ENCODE peak calls at places on chromosomes 16 and 17, in four cellular contexts. One of them, this sample, is unnamed.
A peak's percentile ranks its signal among the peaks of the same experiment; 100 is the strongest.

GRCh38 chr16:85392756-85393673 is 220.1 kb upstream of the GSE1 start:
- DNase-seq in tibial artery: no peak
- DNase-seq in endothelial cell of umbilical vein: no peak
- DNase-seq in breast epithelium: no peak
- DNase-seq in this sample: no peak

GRCh38 chr17:4607773-4608187 is 23.5 kb downstream of the SMTNL2 start:
- DNase-seq in breast epithelium: no peak
- DNase-seq in tibial artery: peak; percentile 75
- DNase-seq in endothelial cell of umbilical vein: peak; percentile 66
- DNase-seq in this sample: peak; percentile 80

GRCh38 chr17:64780096-64781012 is 118.2 kb upstream of the SMURF2 start:
- DNase-seq in breast epithelium: peak; percentile 78
- DNase-seq in tibial artery: no peak
- DNase-seq in endothelial cell of umbilical vein: peak; percentile 49
- DNase-seq in this sample: peak; percentile 81

GRCh38 chr17:77440571-77440981 is 299.8 kb downstream of the SEC14L1 start:
- DNase-seq in breast epithelium: no peak
- DNase-seq in tibial artery: no peak
- DNase-seq in endothelial cell of umbilical vein: no peak
- DNase-seq in this sample: no peak

GRCh38 chr17:17874478-17874877 is 37.7 kb upstream of the SREBF1 start:
- DNase-seq in endothelial cell of umbilical vein: no peak
- DNase-seq in breast epithelium: no peak
- DNase-seq in tibial artery: no peak
- DNase-seq in this sample: no peak

GRCh38 chr16:79653337-79654000 is 52.9 kb upstream of the MAF start:
- DNase-seq in breast epithelium: no peak
- DNase-seq in tibial artery: no peak
- DNase-seq in endothelial cell of umbilical vein: no peak
- DNase-seq in this sample: peak; percentile 53

GRCh38 chr17:42287305-42288077 is 807 bp upstream of the STAT5A start:
- DNase-seq in endothelial cell of umbilical vein: peak; percentile 55
- DNase-seq in tibial artery: peak; percentile 73
- DNase-seq in breast epithelium: peak; percentile 51
- DNase-seq in this sample: peak; percentile 86

GRCh38 chr17:31541559-31541958 is 150.1 kb downstream of the RAB11FIP4 start:
- DNase-seq in endothelial cell of umbilical vein: no peak
- DNase-seq in breast epithelium: no peak
- DNase-seq in tibial artery: no peak
- DNase-seq in this sample: no peak

GRCh38 chr17:67602974-67603373 is 114.8 kb upstream of the NOL11 start:
- DNase-seq in breast epithelium: no peak
- DNase-seq in tibial artery: no peak
- DNase-seq in endothelial cell of umbilical vein: peak; percentile 32
- DNase-seq in this sample: no peak

GRCh38 chr17:20089795-20090547 is 80.8 kb downstream of the SPECC1 start:
- DNase-seq in breast epithelium: no peak
- DNase-seq in tibial artery: no peak
- DNase-seq in endothelial cell of umbilical vein: no peak
- DNase-seq in this sample: no peak

GRCh38 chr16:11254913-11255736 is 879 bp downstream of the SOCS1 start:
- DNase-seq in tibial artery: peak; percentile 31
- DNase-seq in breast epithelium: peak; percentile 28
- DNase-seq in endothelial cell of umbilical vein: peak; percentile 52
- DNase-seq in this sample: peak; percentile 64

GRCh38 chr17:74923538-74924249 is 379 bp upstream of the OTOP2 start:
- DNase-seq in endothelial cell of umbilical vein: peak; percentile 39
- DNase-seq in tibial artery: peak; percentile 54
- DNase-seq in breast epithelium: peak; percentile 25
- DNase-seq in this sample: peak; percentile 91

GRCh38 chr17:81050645-81051625 is 16.0 kb downstream of the BAIAP2 start:
- DNase-seq in tibial artery: no peak
- DNase-seq in endothelial cell of umbilical vein: no peak
- DNase-seq in breast epithelium: no peak
- DNase-seq in this sample: no peak

GRCh38 chr17:42016411-42016831 is 818 bp downstream of the DNAJC7 start:
- DNase-seq in endothelial cell of umbilical vein: peak; percentile 37
- DNase-seq in breast epithelium: no peak
- DNase-seq in tibial artery: no peak
- DNase-seq in this sample: no peak

GRCh38 chr17:37710344-37710886 is 34.4 kb downstream of the HNF1B start:
- DNase-seq in endothelial cell of umbilical vein: peak; percentile 86
- DNase-seq in tibial artery: peak; percentile 28
- DNase-seq in breast epithelium: no peak
- DNase-seq in this sample: peak; percentile 62
- H3K27ac ChIP-seq in endothelial cell of umbilical vein: peak overlapping the region; percentile 12
- H3K27ac ChIP-seq in tibial artery: no peak overlapping the region
- H3K27ac ChIP-seq in breast epithelium: no peak overlapping the region
- H3K27ac ChIP-seq in this sample: no peak overlapping the region

DNA sequence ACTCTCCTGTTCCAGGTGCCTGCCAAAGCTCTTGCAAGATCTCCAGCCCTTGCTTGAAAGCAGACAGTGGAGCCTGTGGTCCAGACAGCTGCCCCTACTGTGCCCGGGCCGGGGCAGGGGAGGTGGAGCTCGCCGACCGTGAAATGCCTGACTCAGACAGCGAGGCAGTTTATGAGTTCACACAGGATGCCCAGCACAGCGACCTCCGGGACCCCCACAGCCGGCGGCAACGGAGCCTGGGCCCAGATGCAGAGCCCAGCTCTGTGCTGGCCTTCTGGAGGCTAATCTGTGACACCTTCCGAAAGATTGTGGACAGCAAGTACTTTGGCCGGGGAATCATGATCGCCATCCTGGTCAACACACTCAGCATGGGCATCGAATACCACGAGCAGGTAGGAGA is 17.7 kb downstream of the CACNA1G start:
- DNase-seq in breast epithelium: no peak
- DNase-seq in tibial artery: no peak
- DNase-seq in endothelial cell of umbilical vein: no peak
- DNase-seq in this sample: no peak
- H3K27ac ChIP-seq in breast epithelium: no peak overlapping the region
- H3K27ac ChIP-seq in tibial artery: no peak overlapping the region
- H3K27ac ChIP-seq in endothelial cell of umbilical vein: no peak overlapping the region
- H3K27ac ChIP-seq in this sample: no peak overlapping the region

GRCh38 chr17:76002100-76002499 is 1.4 kb downstream of the CDK3 start:
- DNase-seq in endothelial cell of umbilical vein: no peak
- DNase-seq in breast epithelium: no peak
- DNase-seq in tibial artery: no peak
- DNase-seq in this sample: no peak

GRCh38 chr17:76005263-76006149 is 4.9 kb downstream of the CDK3 start:
- DNase-seq in tibial artery: peak; percentile 69
- DNase-seq in breast epithelium: peak; percentile 61
- DNase-seq in endothelial cell of umbilical vein: peak; percentile 64
- DNase-seq in this sample: peak; percentile 89

GRCh38 chr17:76003915-76004314 is 3.3 kb downstream of the CDK3 start:
- DNase-seq in endothelial cell of umbilical vein: no peak
- DNase-seq in breast epithelium: no peak
- DNase-seq in tibial artery: no peak
- DNase-seq in this sample: no peak

GRCh38 chr17:76007131-76007849 is 6.6 kb downstream of the CDK3 start:
- DNase-seq in breast epithelium: no peak
- DNase-seq in endothelial cell of umbilical vein: no peak
- DNase-seq in tibial artery: no peak
- DNase-seq in this sample: no peak

GRCh38 chr17:76004750-76005262 is 4.2 kb downstream of the CDK3 start:
- DNase-seq in tibial artery: no peak
- DNase-seq in breast epithelium: no peak
- DNase-seq in endothelial cell of umbilical vein: no peak
- DNase-seq in this sample: no peak
- H3K27ac ChIP-seq in tibial artery: no peak overlapping the region
- H3K27ac ChIP-seq in breast epithelium: no peak overlapping the region
- H3K27ac ChIP-seq in endothelial cell of umbilical vein: no peak overlapping the region
- H3K27ac ChIP-seq in this sample: no peak overlapping the region

GRCh38 chr17:45368661-45369060 is 51.8 kb upstream of the MAP3K14 start:
- DNase-seq in tibial artery: no peak
- DNase-seq in breast epithelium: no peak
- DNase-seq in endothelial cell of umbilical vein: no peak
- DNase-seq in this sample: no peak
- H3K27ac ChIP-seq in tibial artery: no peak overlapping the region
- H3K27ac ChIP-seq in breast epithelium: no peak overlapping the region
- H3K27ac ChIP-seq in endothelial cell of umbilical vein: no peak overlapping the region
- H3K27ac ChIP-seq in this sample: no peak overlapping the region

This sample was measured in aorta.